ENCODE peak calls at places on chromosomes 13 and 19, in seven cellular contexts. One of them, this sample, is unnamed.

GRCh38 chr13:92941167-92941566 is 285.4 kb upstream of the GPC6 start:
- DNase-seq in omental fat pad: no peak
- DNase-seq in CD14-positive monocyte: no peak
- DNase-seq in brain microvascular endothelial cell: no peak
- DNase-seq in choroid plexus epithelial cell: peak
- DNase-seq in A549: no peak
- DNase-seq in activated T-cell treated with anti-CD3 and anti-CD28 coated beads, Interleukin-2, amount 50 U/mL, for 72 hours: no peak
- DNase-seq in this sample: no peak

GRCh38 chr19:34667349-34668076 is 9.4 kb downstream of the SCGB2B2 start:
- DNase-seq in omental fat pad: no peak
- DNase-seq in CD14-positive monocyte: no peak
- DNase-seq in choroid plexus epithelial cell: peak
- DNase-seq in activated T-cell treated with anti-CD3 and anti-CD28 coated beads, Interleukin-2, amount 50 U/mL, for 72 hours: no peak
- DNase-seq in brain microvascular endothelial cell: no peak
- DNase-seq in A549: no peak
- DNase-seq in this sample: peak

GRCh38 chr13:43206858-43207257 is 183.5 kb downstream of the DNAJC15 start:
- DNase-seq in omental fat pad: no peak
- DNase-seq in activated T-cell treated with anti-CD3 and anti-CD28 coated beads, Interleukin-2, amount 50 U/mL, for 72 hours: no peak
- DNase-seq in choroid plexus epithelial cell: no peak
- DNase-seq in CD14-positive monocyte: no peak
- DNase-seq in brain microvascular endothelial cell: no peak
- DNase-seq in A549: no peak
- DNase-seq in this sample: no peak

GRCh38 chr13:29490561-29490960 is 104.9 kb downstream of the SLC7A1 start:
- DNase-seq in omental fat pad: no peak
- DNase-seq in choroid plexus epithelial cell: no peak
- DNase-seq in activated T-cell treated with anti-CD3 and anti-CD28 coated beads, Interleukin-2, amount 50 U/mL, for 72 hours: no peak
- DNase-seq in A549: no peak
- DNase-seq in CD14-positive monocyte: no peak
- DNase-seq in brain microvascular endothelial cell: no peak
- DNase-seq in this sample: no peak

GRCh38 chr13:97328222-97328790 is 105.7 kb upstream of the RAP2A start:
- DNase-seq in CD14-positive monocyte: no peak
- DNase-seq in omental fat pad: no peak
- DNase-seq in A549: no peak
- DNase-seq in choroid plexus epithelial cell: peak
- DNase-seq in brain microvascular endothelial cell: peak
- DNase-seq in activated T-cell treated with anti-CD3 and anti-CD28 coated beads, Interleukin-2, amount 50 U/mL, for 72 hours: no peak
- DNase-seq in this sample: no peak

GRCh38 chr13:27620377-27621115 is at the start of gene LNX2:
- DNase-seq in CD14-positive monocyte: peak
- DNase-seq in omental fat pad: peak
- DNase-seq in A549: peak
- DNase-seq in brain microvascular endothelial cell: peak
- DNase-seq in activated T-cell treated with anti-CD3 and anti-CD28 coated beads, Interleukin-2, amount 50 U/mL, for 72 hours: peak
- DNase-seq in choroid plexus epithelial cell: peak
- DNase-seq in this sample: peak

GRCh38 chr13:59570204-59570603 is 593.5 kb downstream of the DIAPH3 start:
- DNase-seq in A549: no peak
- DNase-seq in choroid plexus epithelial cell: no peak
- DNase-seq in activated T-cell treated with anti-CD3 and anti-CD28 coated beads, Interleukin-2, amount 50 U/mL, for 72 hours: no peak
- DNase-seq in brain microvascular endothelial cell: no peak
- DNase-seq in omental fat pad: no peak
- DNase-seq in CD14-positive monocyte: no peak
- DNase-seq in this sample: no peak

GRCh38 chr19:49933643-49934042 is 4.3 kb upstream of the NUP62 start:
- DNase-seq in CD14-positive monocyte: no peak
- DNase-seq in choroid plexus epithelial cell: no peak
- DNase-seq in omental fat pad: no peak
- DNase-seq in activated T-cell treated with anti-CD3 and anti-CD28 coated beads, Interleukin-2, amount 50 U/mL, for 72 hours: no peak
- DNase-seq in brain microvascular endothelial cell: no peak
- DNase-seq in A549: no peak
- DNase-seq in this sample: no peak

GRCh38 chr13:34762312-34762711 is 179.8 kb upstream of the NBEA start:
- DNase-seq in choroid plexus epithelial cell: no peak
- DNase-seq in omental fat pad: no peak
- DNase-seq in CD14-positive monocyte: no peak
- DNase-seq in brain microvascular endothelial cell: no peak
- DNase-seq in activated T-cell treated with anti-CD3 and anti-CD28 coated beads, Interleukin-2, amount 50 U/mL, for 72 hours: no peak
- DNase-seq in A549: no peak
- DNase-seq in this sample: no peak

GRCh38 chr13:111177803-111178389 is 62.8 kb downstream of the ARHGEF7 start:
- DNase-seq in omental fat pad: no peak
- DNase-seq in A549: no peak
- DNase-seq in activated T-cell treated with anti-CD3 and anti-CD28 coated beads, Interleukin-2, amount 50 U/mL, for 72 hours: no peak
- DNase-seq in choroid plexus epithelial cell: peak
- DNase-seq in brain microvascular endothelial cell: peak
- DNase-seq in CD14-positive monocyte: no peak
- DNase-seq in this sample: no peak

GRCh38 chr19:32611161-32611560 is 30.2 kb downstream of the PDCD5 start:
- DNase-seq in choroid plexus epithelial cell: peak
- DNase-seq in activated T-cell treated with anti-CD3 and anti-CD28 coated beads, Interleukin-2, amount 50 U/mL, for 72 hours: no peak
- DNase-seq in A549: no peak
- DNase-seq in brain microvascular endothelial cell: peak
- DNase-seq in omental fat pad: no peak
- DNase-seq in CD14-positive monocyte: no peak
- DNase-seq in this sample: no peak

GRCh38 chr19:22472180-22472637 is 50.1 kb upstream of the ZNF98 start:
- DNase-seq in activated T-cell treated with anti-CD3 and anti-CD28 coated beads, Interleukin-2, amount 50 U/mL, for 72 hours: no peak
- DNase-seq in omental fat pad: no peak
- DNase-seq in choroid plexus epithelial cell: no peak
- DNase-seq in brain microvascular endothelial cell: no peak
- DNase-seq in CD14-positive monocyte: no peak
- DNase-seq in A549: no peak
- DNase-seq in this sample: no peak

This sample was measured in HepG2.